ENCODE peak calls at places on chromosomes 6 and 20, in four cellular contexts. X, Z, C and M are unnamed samples.
A peak's percentile ranks its signal among the peaks of the same experiment; 100 is the strongest.

GRCh38 chr6:35736293-35736894 is 438 bp upstream of the ARMC12 start:
- DNase-seq in X (no peak), Z (peak; percentile 54), C (peak; percentile 85), M (peak; percentile 81)

GRCh38 chr6:135906542-135906941 is 55.0 kb downstream of the PDE7B start:
- DNase-seq in X (no peak), Z (no peak), C (no peak), M (no peak)

GRCh38 chr6:44002591-44003344 is 124.5 kb downstream of the MRPL14 start:
- DNase-seq in X (no peak), Z (peak; percentile 25), C (peak; percentile 63), M (peak; percentile 72)

GRCh38 chr20:62500237-62500864 is 24.6 kb upstream of the GATA5 start:
- DNase-seq in X (peak; percentile 21), Z (peak; percentile 42), C (peak; percentile 85), M (peak; percentile 92)

GRCh38 chr6:101537917-101538316 is 144.4 kb downstream of the GRIK2 start:
- DNase-seq in X (no peak), Z (no peak), C (no peak), M (no peak)

GRCh38 chr6:157258878-157259277 is 64.4 kb downstream of the TMEM242 start:
- DNase-seq in X (no peak), Z (no peak), C (no peak), M (no peak)

GRCh38 chr20:58650181-58650775 is 805 bp upstream of the STX16 start:
- DNase-seq in X (no peak), Z (no peak), C (no peak), M (peak; percentile 78)

GRCh38 chr6:57221191-57221935 is 744 bp downstream of the RAB23 start:
- DNase-seq in X (peak; percentile 54), Z (peak; percentile 76), C (peak; percentile 44), M (peak; percentile 84)

DNA sequence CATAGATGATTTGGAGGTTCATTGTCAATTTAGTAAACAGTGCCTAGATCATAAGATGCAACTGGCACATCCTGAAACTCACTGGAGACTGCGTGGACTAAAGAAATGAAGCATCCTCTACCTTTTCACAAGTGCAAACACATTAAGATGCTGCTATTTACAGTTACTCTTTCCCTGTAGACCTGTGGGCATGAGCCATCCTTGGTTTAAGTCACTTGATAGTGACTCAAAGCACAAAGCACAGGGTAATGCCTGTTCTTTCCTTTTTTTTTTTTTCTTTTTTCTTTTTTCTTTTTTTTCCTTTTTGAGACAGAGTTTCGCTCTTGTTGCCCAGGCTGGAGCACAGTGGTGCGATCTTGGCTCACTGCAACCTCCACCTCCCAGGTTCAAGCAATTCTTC is 10.0 kb upstream of the HLA-DQA1 start:
- DNase-seq in X (no peak), Z (no peak), C (no peak), M (no peak)
- TF ChIP-seq POLR2AphosphoS5 in X (no peak), Z (no peak), C (no peak), M (no peak)

DNA sequence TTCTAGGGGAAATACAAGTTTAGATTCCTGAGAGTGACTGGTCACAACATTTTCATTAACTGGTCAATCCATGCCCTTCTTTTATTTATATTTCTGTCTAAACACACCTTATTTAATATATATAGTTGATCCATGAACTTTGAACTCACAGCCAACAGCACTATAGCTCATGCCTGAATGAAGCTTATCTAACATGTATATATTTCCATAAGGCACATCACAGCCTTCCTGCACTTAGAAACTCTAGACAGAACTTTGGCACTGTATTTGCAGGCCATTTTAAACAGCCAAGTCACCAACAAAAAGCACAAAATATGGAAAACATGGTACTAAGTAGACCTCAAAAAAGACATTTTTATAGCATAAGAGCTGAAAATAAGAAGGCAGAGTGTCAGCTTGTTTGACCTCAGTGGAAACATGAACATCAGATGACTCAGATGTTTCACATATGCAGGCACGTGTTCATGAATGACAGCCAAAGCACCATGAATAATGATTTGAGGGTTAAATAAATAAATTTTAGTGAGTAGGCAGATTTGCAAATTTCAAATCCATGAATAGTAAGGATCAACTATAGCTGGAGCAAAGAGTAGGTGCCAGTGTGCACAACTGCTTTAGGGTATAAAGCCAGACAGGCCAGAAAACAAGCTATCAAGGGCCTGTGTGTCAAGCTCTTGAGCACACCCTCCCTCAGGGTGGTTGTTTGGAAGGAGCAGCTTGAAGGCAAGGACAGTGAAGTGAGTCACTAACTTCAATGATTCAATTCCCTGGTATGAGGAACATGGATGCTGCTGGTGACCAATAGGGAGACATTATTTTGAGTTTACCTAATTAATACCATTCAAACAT is 88.9 kb upstream of the NT5E start:
- DNase-seq in X (peak; percentile 94), Z (peak; percentile 70), C (no peak), M (no peak)
- TF ChIP-seq POLR2AphosphoS5 in X (peak; percentile 57), Z (peak; percentile 29), C (no peak), M (peak; percentile 73)

DNA sequence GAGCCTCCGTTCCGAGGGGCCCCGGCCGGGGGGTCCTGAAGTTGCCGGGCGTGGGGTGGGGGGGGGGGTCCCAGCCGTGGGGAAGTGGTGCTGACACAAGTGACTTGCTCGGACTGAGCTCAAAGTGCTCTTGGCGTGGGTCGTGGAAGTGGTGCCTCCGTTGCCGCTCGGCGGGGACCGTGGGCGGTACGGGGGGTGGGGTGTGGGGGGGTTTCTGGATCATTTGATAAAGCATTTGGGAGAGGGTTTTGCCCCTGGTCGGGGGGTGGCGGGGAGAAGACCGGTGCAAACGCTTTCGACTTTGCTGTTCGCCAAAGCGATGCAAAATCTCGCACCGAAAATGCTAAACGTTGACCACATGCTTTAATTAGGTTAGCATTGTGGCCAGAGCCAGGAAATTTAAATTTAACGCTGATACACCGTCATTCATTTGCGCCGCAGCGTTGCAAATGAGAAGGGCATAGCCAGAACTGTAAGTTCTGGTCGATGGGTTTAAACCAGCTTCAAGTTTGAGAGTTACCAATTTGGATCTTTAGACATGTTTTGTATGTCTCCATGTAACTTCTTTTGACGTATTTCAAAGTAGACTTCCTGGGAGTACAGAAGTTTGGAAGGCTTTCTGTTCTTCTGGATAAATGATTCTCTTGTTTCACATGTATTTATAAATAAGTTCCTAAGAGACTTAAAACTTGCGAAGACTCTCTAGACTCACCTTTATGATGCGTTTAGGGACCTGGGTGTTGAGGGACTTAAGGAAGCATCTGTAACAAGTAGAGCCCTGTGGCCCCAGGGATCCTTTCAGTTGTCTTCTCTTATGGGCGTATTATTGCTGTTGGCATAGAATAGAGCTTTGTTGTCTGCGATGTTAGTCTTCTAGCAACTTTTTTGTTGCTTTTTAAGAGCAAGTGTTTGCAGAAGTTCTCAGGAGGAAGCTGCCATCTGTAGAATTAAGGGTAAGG is 1.0 kb downstream of the CDYL start:
- DNase-seq in X (no peak), Z (peak; percentile 48), C (no peak), M (no peak)
- TF ChIP-seq POLR2AphosphoS5 in X (no peak), Z (no peak), C (no peak), M (no peak)

GRCh38 chr20:50666709-50667310 is 24.5 kb downstream of the RIPOR3 start:
- DNase-seq in X (no peak), Z (no peak), C (no peak), M (no peak)
- TF ChIP-seq POLR2AphosphoS5 in X (no peak), Z (no peak), C (no peak), M (no peak)

DNA sequence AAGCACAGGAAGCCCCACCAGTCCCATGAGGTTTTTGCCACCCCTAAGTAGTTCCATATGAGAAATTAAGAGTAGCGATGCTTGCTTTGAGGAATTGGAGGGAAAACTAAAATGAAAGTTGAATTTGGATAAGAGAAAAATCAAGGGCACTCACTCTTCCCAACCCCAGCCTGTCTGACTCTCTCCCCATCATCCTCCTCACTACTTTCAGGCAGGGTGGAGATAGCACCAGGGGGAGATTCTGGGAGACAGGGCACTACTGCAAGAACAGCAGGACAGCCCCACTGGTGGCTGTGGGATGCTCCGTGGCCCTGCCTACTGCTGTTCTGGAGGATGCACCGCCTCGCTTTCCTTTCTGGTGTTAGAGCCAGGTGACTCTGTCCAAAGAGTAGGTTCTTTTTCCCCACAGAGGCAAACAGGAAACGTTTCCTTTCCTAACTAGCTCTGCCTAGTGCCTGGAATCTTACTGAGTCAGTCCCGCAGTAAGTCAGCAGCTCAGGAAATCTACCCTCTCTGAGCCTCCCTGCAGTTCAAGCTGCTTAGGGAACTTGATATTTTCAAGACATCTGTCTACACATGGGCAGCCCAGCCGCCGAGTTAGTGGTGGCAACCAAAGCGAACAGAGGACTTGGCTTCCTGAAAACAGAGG is 11.2 kb downstream of the HLA-E start:
- DNase-seq in X (no peak), Z (peak; percentile 94), C (no peak), M (no peak)
- TF ChIP-seq POLR2AphosphoS5 in X (no peak), Z (peak; percentile 33), C (no peak), M (no peak)

DNA sequence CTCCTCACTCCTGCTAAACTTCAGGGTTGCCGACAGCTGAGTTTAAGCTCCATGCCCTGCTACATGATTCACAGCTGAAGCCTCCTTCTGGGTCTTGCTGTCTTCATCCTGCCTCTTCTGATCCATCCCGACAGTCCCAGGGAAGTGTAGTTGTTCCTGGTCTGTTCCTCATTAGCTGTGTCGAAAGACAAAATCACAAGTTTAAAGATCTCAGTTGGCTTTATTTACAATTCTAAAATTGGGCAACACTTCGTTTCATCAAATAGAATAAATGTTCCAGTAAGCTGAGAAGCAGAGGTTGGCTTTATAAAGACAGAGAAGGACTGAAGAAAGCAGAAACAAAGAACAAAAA is 4.1 kb upstream of the SLC2A10 start:
- DNase-seq in X (no peak), Z (no peak), C (no peak), M (no peak)
- TF ChIP-seq POLR2AphosphoS5 in X (no peak), Z (no peak), C (no peak), M (no peak)

DNA sequence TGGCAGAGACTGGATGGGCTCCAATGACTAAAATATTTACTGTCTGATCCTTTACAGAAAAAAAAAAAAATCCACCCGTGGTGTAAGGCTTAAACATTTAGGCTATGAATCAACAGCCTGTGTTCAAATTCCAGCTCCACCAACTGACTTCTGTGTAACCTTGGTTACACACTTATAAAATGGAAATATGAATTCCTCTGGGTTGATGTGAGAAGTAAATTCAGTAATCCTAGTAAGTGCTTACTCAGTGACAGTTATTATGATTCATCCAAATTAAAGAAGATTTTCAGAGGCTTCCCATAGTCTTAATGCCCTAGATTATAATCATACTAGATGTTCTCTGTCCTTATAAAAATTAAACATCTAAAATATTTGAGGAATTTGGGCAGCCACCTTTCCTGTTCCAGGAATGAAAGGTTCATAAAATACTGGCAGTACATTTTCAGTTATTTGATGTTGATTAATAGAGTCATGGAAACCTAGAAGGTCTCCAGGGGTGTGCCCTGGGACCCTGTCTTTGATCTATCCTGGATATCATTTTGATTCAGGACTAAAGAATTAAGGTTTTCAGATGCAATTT is 180.2 kb upstream of the ZNF217 start:
- DNase-seq in X (peak; percentile 60), Z (peak; percentile 51), C (no peak), M (no peak)
- TF ChIP-seq POLR2AphosphoS5 in X (no peak), Z (no peak), C (no peak), M (peak; percentile 75)